ENCODE peak calls at places on chromosomes 16 and 17, in four cellular contexts. K is body of pancreas, Q is GM12878, D is prostate gland. R is an unnamed sample. For H3K4me1, the result is how much of the 10 kb centered on the place peaks cover.

GRCh38 chr17:27354051-27354490 is 60.2 kb downstream of the WSB1 start:
- DNase-seq in Q (no peak), D (no peak), K (no peak), R (no peak)

GRCh38 chr17:17669081-17669850 is 12.0 kb upstream of the RAI1 start:
- DNase-seq in D (no peak), Q (no peak), K (no peak), R (no peak)

GRCh38 chr16:57601801-57602478 is 26.5 kb upstream of the ADGRG1 start:
- DNase-seq in K (no peak), Q (peak), D (no peak), R (no peak)

GRCh38 chr17:57542518-57542917 is 202.6 kb downstream of the CCDC182 start:
- DNase-seq in D (no peak), Q (no peak), K (no peak), R (no peak)

GRCh38 chr17:65518256-65518655 is 43.2 kb downstream of the AXIN2 start:
- DNase-seq in D (no peak), Q (no peak), K (no peak), R (no peak)

GRCh38 chr17:63369233-63369632 is 76.9 kb downstream of the CYB561 start:
- DNase-seq in D (no peak), Q (no peak), K (no peak), R (no peak)

GRCh38 chr17:57913576-57914273 is 41.5 kb downstream of the CUEDC1 start:
- DNase-seq in Q (no peak), K (no peak), D (no peak), R (no peak)

GRCh38 chr17:63592797-63593196 is 7.9 kb upstream of the TACO1 start:
- DNase-seq in D (no peak), K (no peak), Q (no peak), R (no peak)

GRCh38 chr17:42537156-42537805 is 1.2 kb downstream of the NAGLU start:
- DNase-seq in Q (no peak), K (no peak), D (no peak), R (no peak)

GRCh38 chr16:86946396-86946795 is 368.0 kb downstream of the FOXL1 start:
- DNase-seq in Q (no peak), K (no peak), D (no peak), R (no peak)

GRCh38 chr16:53156516-53156915 is 101.7 kb downstream of the CHD9 start:
- DNase-seq in Q (no peak), D (no peak), K (no peak), R (no peak)

GRCh38 chr16:21208831-21209230 is 2.5 kb downstream of the ZP2 start:
- DNase-seq in D (no peak), K (no peak), Q (no peak), R (no peak)

GRCh38 chr16:6988846-6989245 is 343.8 kb upstream of the RBFOX1 start:
- DNase-seq in K (no peak), D (no peak), Q (no peak), R (no peak)

GRCh38 chr17:7176870-7177209 is 2.3 kb downstream of the ASGR1 start:
- DNase-seq in D (no peak), Q (no peak), K (no peak), R (no peak)

GRCh38 chr17:7176107-7176851 is 2.9 kb downstream of the ASGR1 start:
- DNase-seq in D (no peak), K (no peak), Q (no peak), R (no peak)

GRCh38 chr17:7174603-7175362 is 4.4 kb downstream of the ASGR1 start:
- DNase-seq in K (no peak), Q (no peak), D (no peak), R (no peak)

GRCh38 chr17:7175363-7175733 is 3.8 kb downstream of the ASGR1 start:
- DNase-seq in K (no peak), Q (no peak), D (no peak), R (no peak)

GRCh38 chr17:7173687-7174602 is 5.2 kb downstream of the ASGR1 start:
- DNase-seq in Q (no peak), D (peak), K (peak), R (no peak)
- TF ChIP-seq POLR2A in Q (no peak), D (no peak), K (no peak), R (no peak)

GRCh38 chr16:15507959-15508336 is 73.6 kb downstream of the BMERB1 start:
- DNase-seq in D (no peak), Q (no peak), K (no peak), R (no peak)
- H3K4me3 ChIP-seq in D (no peak), Q (no peak), K (no peak), R (no peak)

GRCh38 chr17:28758411-28759121 is 14.8 kb downstream of the TRAF4 start:
- DNase-seq in D (no peak), Q (no peak), K (no peak), R (no peak)
- H3K4me1 ChIP-seq in D (under half), Q (under half), K (under half), R (under half)

GRCh38 chr17:5128905-5129535 is 13.2 kb downstream of the USP6 start:
- DNase-seq in Q (no peak), D (peak), K (no peak), R (no peak)

GRCh38 chr17:5127910-5128309 is 12.1 kb downstream of the USP6 start:
- DNase-seq in Q (no peak), D (no peak), K (no peak), R (no peak)

GRCh38 chr17:5126719-5127488 is 11.1 kb downstream of the USP6 start:
- DNase-seq in D (no peak), K (no peak), Q (no peak), R (no peak)

GRCh38 chr17:5133311-5133710 is 17.5 kb downstream of the USP6 start:
- DNase-seq in K (no peak), D (peak), Q (no peak), R (no peak)

GRCh38 chr17:5131146-5131715 is 15.4 kb downstream of the USP6 start:
- DNase-seq in Q (no peak), K (no peak), D (no peak), R (no peak)
- TF ChIP-seq POLR2A in Q (no peak), K (no peak), D (no peak), R (no peak)

DNA sequence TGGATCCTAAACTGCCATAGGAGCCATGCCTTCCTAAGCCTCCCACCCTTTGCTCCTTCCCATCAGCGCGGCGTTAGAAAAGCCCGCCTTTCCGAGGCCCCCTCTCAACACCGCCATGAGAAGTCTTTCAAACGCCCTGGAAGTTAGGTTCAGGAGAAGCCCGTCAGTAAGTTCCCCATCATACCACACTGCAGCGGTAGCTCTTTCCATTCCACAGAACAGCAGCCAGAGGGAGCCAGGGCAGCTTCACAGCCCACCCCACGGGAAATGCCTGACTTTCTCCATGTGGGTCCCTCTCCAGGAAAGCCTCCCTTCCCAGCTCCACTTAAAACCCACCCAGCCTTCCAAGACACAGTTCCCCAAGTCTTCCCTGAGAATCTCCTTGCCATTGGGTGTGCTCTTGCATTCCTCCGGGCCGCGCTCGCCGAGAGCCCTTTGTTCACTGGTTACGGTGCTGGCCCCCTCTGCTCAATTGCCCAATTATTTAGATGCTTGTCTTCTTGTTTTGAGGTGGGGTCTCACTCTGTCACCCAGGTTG is 28.7 kb downstream of the KIAA0513 start:
- DNase-seq in Q (no peak), D (no peak), K (no peak), R (no peak)
- H3K4me3 ChIP-seq in Q (peak), D (no peak), K (no peak), R (peak)

DNA sequence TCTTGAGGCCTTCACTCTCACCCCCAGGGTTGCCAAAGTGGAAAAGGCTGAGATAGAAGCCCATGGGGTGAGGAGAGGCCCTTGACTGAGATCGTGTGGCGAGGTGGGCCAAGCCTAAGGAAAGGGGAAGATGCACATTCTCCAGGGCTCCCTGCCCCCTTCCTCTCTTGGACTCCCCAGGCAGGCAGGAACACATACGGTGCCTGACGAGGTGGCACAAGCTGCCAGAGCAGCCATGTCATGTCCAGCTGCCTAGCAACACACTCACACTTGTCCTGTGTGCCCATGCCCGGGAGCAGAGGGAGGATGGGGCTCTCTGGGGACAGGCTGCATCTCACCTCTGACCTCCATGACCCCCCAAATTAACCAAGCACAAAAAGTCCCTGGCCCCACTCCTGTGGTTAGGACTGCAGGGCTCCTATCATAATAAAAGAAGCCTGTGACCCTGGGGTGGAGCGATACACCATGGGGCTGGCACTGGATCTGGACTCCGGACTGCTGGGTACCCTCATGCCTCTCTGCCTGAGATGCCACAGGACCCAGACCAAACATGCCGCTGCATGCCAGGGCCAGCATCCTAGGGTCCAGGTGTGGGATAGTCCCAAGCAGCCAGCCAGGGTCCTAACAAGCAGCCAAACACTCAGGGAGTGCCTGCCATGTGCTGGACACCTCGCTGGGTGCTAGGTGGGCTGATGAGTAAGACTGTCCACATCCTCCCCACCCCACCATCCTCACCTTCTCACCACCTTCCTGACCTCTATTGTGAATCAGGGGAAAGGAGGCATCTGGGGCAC is 2.6 kb downstream of the GIT1 start:
- DNase-seq in K (no peak), Q (no peak), D (no peak), R (no peak)
- H3K4me1 ChIP-seq in K (under half), Q (under half), D (under half), R (half or more)

GRCh38 chr17:44527102-44527501 is 23.9 kb upstream of the GPATCH8 start:
- DNase-seq in D (no peak), K (no peak), Q (no peak), R (no peak)

GRCh38 chr17:44533533-44534246 is 23.6 kb upstream of the FZD2 start:
- DNase-seq in K (peak), Q (no peak), D (peak), R (no peak)

GRCh38 chr17:44527954-44528353 is 24.7 kb upstream of the GPATCH8 start:
- DNase-seq in Q (no peak), D (no peak), K (no peak), R (no peak)

GRCh38 chr17:44531019-44531418 is 26.3 kb upstream of the FZD2 start:
- DNase-seq in Q (no peak), K (no peak), D (no peak), R (no peak)

DNA sequence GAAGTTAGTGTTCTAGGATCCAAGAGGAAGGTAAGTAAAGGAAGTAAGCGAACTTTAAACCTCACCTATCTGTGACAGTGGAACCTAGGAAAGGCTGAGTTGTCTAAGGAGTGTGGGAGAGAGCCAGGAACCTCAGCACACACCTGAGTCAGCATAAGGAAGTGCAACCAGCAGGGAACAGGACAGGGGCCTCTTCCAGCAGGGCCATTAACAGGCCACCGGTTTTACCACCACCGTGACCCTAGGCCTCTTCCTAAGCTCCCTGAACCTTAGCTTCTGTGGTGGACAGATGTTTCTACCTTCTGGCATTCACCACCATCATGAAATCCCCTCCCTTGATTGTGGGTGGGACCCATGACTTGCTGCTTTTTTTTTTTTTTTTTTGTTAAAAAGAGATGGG is 26.7 kb upstream of the GPATCH8 start:
- DNase-seq in D (no peak), Q (no peak), K (no peak), R (no peak)
- TF ChIP-seq POLR2A in D (no peak), Q (no peak), K (no peak), R (no peak)

GRCh38 chr16:10740845-10741208 is 2.8 kb upstream of the NUBP1 start:
- DNase-seq in Q (no peak), K (no peak), D (no peak), R (no peak)

GRCh38 chr16:10743610-10744369 is at the start of gene NUBP1:
- DNase-seq in Q (peak), K (peak), D (peak), R (peak)

GRCh38 chr16:10741844-10742243 is 1.8 kb upstream of the NUBP1 start:
- DNase-seq in Q (no peak), D (no peak), K (peak), R (no peak)

GRCh38 chr16:10744370-10745030 is 858 bp downstream of the NUBP1 start:
- DNase-seq in Q (no peak), D (no peak), K (no peak), R (no peak)

DNA sequence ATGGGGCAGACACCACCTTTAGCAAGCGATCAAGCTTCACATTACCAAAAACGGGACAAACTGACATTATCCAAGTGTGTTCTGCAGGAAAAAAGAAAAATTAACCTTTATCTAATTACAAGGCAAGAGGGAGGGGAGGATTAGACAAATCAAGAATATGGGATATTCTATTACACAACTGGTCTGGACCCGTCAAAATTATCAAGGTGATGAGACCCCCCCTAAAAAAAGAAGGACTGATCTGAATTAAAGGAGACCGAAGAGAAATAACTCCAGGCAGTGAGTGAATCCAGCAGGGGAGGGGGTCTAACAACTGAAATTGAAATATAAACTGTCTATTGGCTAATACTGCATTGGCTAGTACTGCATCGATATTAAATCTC is 424 bp upstream of the NUBP1 start:
- DNase-seq in Q (no peak), K (no peak), D (no peak), R (no peak)
- H3K4me3 ChIP-seq in Q (peak), K (no peak), D (peak), R (peak)

DNA sequence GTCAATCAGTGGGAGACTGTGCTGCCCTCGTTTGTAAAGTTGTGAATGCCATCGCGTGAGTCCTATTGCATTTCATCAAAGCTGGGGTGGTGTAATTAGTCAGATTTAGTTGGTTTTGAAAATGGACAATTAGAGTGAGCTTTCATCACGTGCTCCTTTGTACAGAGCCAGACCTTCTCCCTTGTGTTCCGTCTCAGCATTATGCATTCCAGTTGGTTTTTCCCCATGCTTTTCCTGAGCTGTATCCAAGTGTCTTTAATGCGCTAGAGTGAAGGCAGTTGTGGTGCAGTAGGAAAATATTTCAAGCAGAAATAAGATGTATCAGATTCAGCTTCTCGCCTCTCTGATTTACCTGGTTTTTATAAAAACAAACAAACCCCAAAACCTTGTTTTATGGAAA is 10.5 kb downstream of the SEC14L1 start:
- DNase-seq in Q (no peak), D (no peak), K (no peak), R (no peak)
- H3K4me1 ChIP-seq in Q (under half), D (under half), K (under half), R (under half)

DNA sequence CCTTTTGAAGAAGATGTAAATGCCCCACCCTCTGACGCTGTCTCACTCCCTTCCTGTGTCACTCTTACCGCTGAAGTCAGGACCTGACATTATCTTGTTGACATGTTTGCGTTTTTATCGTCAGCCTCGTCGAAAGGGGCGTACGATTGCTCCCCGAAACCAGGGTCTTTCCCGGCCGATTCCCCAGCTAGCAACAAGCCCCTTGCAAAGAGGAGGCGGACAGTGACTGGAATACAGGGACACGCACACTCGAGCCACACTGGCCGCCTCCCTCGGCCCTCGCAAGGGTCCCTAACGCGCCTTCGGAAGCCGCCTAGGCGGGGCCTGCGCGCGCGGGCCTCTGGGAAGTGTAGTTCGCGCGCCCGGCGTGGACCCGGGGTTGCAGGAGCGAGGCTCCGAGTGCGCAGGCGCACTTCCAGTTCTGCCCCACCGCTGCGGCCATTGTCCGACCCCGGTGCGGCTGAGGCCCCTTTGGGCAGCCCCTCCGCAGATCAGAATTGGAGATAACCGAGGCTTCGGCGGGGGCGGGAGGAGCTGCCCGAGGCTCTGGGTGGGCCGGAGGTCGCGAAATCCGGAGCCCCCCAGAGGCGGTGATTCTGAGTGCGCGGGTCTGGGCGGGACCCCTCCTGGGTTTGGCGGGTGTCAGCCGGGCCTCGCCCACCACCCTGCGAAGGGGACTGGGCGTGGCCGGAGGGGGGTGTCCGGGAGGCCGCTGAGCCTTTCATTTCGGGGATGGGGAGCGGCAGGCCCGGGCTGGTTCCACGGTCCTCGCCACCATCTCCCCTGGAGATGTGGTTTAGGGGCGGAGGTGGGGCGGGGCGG is at the start of gene ZFP90:
- DNase-seq in D (peak), K (peak), Q (peak), R (peak)
- TF ChIP-seq POLR2A in D (peak), K (peak), Q (peak), R (no peak)

R was measured in esophagus squamous epithelium.